ENCODE peak calls at places on chromosomes 4 and X, in seven cellular contexts. F, Q, B, H, Y, E and A are unnamed samples.

GRCh38 chr4:3434891-3435683 is 6.7 kb upstream of the HGFAC start:
- DNase-seq in F (no peak), Q (no peak), B (peak; percentile 15), H (no peak), Y (no peak), E (no peak), A (no peak)

GRCh38 chr4:38091636-38092035 is 131.4 kb downstream of the PTTG2 start:
- DNase-seq in F (no peak), Q (peak; percentile 92), B (no peak), H (no peak), Y (no peak), E (peak; percentile 82), A (no peak)

GRCh38 chr4:123096038-123096437 is 173.6 kb upstream of the NUDT6 start:
- DNase-seq in F (no peak), Q (no peak), B (no peak), H (no peak), Y (peak; percentile 14), E (no peak), A (no peak)

GRCh38 chr4:83438719-83439118 is 16.9 kb downstream of the HELQ start:
- DNase-seq in F (no peak), Q (no peak), B (no peak), H (no peak), Y (no peak), E (no peak), A (no peak)

GRCh38 chrX:3165808-3166207 is 124.5 kb downstream of the ARSF start:
- DNase-seq in F (no peak), Q (no peak), B (no peak), H (no peak), Y (no peak), E (no peak), A (no peak)

GRCh38 chr4:44150091-44150576 is 298.5 kb downstream of the KCTD8 start:
- DNase-seq in F (no peak), Q (no peak), B (no peak), H (no peak), Y (peak; percentile 19), E (peak; percentile 12), A (no peak)

GRCh38 chrX:54045563-54046228 is 1.4 kb upstream of the PHF8 start:
- DNase-seq in F (no peak), Q (no peak), B (no peak), H (no peak), Y (no peak), E (no peak), A (no peak)

GRCh38 chr4:19473569-19473968 is 778.1 kb upstream of the SLIT2 start:
- DNase-seq in F (no peak), Q (no peak), B (no peak), H (no peak), Y (no peak), E (no peak), A (no peak)

GRCh38 chr4:146488495-146489174 is 33.1 kb downstream of the SLC10A7 start:
- DNase-seq in F (no peak), Q (no peak), B (no peak), H (no peak), Y (peak; percentile 32), E (peak; percentile 86), A (peak; percentile 11)

GRCh38 chr4:183909187-183909586 is 4.1 kb downstream of the STOX2 start:
- DNase-seq in F (no peak), Q (no peak), B (no peak), H (no peak), Y (no peak), E (no peak), A (no peak)

GRCh38 chrX:132821974-132822633 is 136.3 kb downstream of the HS6ST2 start:
- DNase-seq in F (no peak), Q (no peak), B (no peak), H (no peak), Y (no peak), E (no peak), A (no peak)

GRCh38 chr4:119897260-119897659 is 169.4 kb downstream of the MAD2L1 start:
- DNase-seq in F (no peak), Q (no peak), B (no peak), H (no peak), Y (no peak), E (no peak), A (no peak)
- H3K4me3 ChIP-seq in F (no peak overlapping the region), Q (no peak overlapping the region), B (no peak overlapping the region), H (no peak overlapping the region), Y (no peak overlapping the region), E (no peak overlapping the region), A (no peak overlapping the region)

GRCh38 chr4:109559625-109559982 is 442 bp upstream of the MCUB start:
- DNase-seq in F (peak; percentile 67), Q (no peak), B (peak; percentile 27), H (no peak), Y (peak; percentile 12), E (no peak), A (no peak)

GRCh38 chr4:109557433-109557832 is 2.6 kb upstream of the MCUB start:
- DNase-seq in F (no peak), Q (no peak), B (no peak), H (no peak), Y (no peak), E (no peak), A (no peak)

GRCh38 chr4:109559983-109560686 is at the start of gene MCUB:
- DNase-seq in F (peak; percentile 93), Q (peak; percentile 94), B (peak; percentile 88), H (peak; percentile 93), Y (peak; percentile 83), E (peak; percentile 55), A (peak; percentile 41)

GRCh38 chr4:109560687-109561452 is 824 bp downstream of the MCUB start:
- DNase-seq in F (no peak), Q (peak; percentile 87), B (peak; percentile 37), H (peak; percentile 73), Y (peak; percentile 76), E (peak; percentile 59), A (peak; percentile 45)

DNA sequence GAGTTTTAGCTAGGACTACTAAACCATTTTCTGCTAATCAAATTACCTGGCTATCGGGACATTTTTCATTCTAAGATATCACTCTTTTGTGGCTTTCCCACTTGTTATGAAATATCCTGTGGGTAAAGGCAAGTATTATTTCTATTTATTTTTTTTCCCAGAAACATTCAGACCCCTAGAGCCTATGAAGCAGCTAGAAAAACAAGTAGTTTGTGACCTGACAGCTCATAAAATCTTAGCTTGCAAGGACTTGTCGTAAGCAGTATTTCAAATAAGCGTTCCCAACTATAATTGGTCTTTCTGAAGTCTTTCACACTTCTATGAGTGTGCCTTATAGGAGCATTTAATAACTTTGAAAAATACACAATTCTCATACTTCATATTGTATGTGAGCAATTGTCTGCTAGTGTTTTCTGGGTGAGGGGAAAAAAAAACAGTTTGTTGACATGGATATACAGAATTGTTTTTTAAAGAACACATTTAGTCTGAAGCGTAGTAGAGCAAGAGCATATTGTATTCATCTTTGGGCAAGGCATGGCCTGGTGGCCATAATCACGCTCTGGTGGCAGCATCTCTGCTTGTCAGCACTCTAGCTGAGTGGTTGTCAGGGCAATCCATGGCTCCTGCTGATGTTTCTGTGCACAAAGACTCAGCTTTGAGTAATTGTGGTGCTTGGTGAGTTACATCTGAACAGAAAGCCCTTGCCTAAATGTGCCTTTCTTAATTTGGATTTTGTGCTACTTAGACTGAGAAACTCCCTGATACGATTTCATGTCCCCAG is 2.6 kb downstream of the MCUB start:
- DNase-seq in F (no peak), Q (no peak), B (no peak), H (no peak), Y (no peak), E (no peak), A (no peak)
- H3K4me3 ChIP-seq in F (no peak overlapping the region), Q (no peak overlapping the region), B (no peak overlapping the region), H (no peak overlapping the region), Y (no peak overlapping the region), E (no peak overlapping the region), A (no peak overlapping the region)

GRCh38 chrX:12804655-12805054 is 13.4 kb downstream of the PRPS2 start:
- DNase-seq in F (no peak), Q (no peak), B (no peak), H (no peak), Y (no peak), E (no peak), A (no peak)
- H3K4me3 ChIP-seq in F (no peak overlapping the region), Q (no peak overlapping the region), B (no peak overlapping the region), H (no peak overlapping the region), Y (no peak overlapping the region), E (no peak overlapping the region), A (no peak overlapping the region)

GRCh38 chr4:134202136-134202535 is 547 bp upstream of the PABPC4L start:
- DNase-seq in F (no peak), Q (no peak), B (no peak), H (no peak), Y (no peak), E (no peak), A (no peak)

GRCh38 chr4:134202557-134202956 is 968 bp upstream of the PABPC4L start:
- DNase-seq in F (no peak), Q (no peak), B (no peak), H (no peak), Y (no peak), E (peak; percentile 32), A (no peak)

GRCh38 chr4:134201216-134202098 is at the start of gene PABPC4L:
- DNase-seq in F (peak; percentile 68), Q (no peak), B (peak; percentile 36), H (peak; percentile 69), Y (peak; percentile 48), E (peak; percentile 64), A (peak; percentile 29)

DNA sequence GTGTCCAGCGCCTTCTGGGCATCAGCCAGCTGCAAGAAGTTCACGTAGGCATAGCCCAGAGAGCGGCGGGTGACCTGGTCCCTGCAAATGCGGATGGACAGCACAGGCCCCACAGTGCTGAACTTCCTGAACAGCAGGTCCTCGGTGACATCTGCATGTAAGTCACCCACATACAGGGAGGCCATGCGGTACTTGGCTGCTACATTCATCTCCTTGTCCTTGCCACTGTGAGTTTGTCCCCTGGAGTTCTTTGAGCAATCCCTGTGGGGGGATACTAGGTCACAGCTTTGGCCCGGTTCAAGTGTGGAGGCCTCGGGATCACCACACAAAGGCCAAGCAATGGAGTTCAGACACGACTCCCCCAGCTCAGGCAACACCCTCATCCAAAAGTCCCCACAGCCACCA is 776 bp downstream of the PABPC4L start:
- DNase-seq in F (peak; percentile 61), Q (no peak), B (peak; percentile 15), H (peak; percentile 55), Y (no peak), E (no peak), A (no peak)
- H3K4me3 ChIP-seq in F (peak overlapping the region; percentile 59), Q (no peak overlapping the region), B (peak overlapping the region; percentile 67), H (peak overlapping the region; percentile 53), Y (peak overlapping the region; percentile 54), E (peak overlapping the region; percentile 57), A (peak overlapping the region; percentile 65)

GRCh38 chrX:40434443-40434842 is 146.3 kb upstream of the ATP6AP2 start:
- DNase-seq in F (no peak), Q (no peak), B (no peak), H (no peak), Y (no peak), E (no peak), A (no peak)
- H3K4me3 ChIP-seq in F (no peak overlapping the region), Q (no peak overlapping the region), B (no peak overlapping the region), H (no peak overlapping the region), Y (no peak overlapping the region), E (no peak overlapping the region), A (no peak overlapping the region)